ENCODE peak calls at places on chromosomes 6 and 20, in seven cellular contexts. S is H1, W is IMR-90, Q is PC-3, F is MM.1S, Y is neural progenitor cell, R is GM23248. D is an unnamed sample.
A peak's percentile ranks its signal among the peaks of the same experiment; 100 is the strongest.

GRCh38 chr6:119181046-119181445 is 102.6 kb upstream of the FAM184A start:
- DNase-seq in Y (no peak), R (no peak), S (no peak), Q (no peak), W (no peak), F (no peak), D (no peak)

GRCh38 chr6:157885211-157885788 is 62.3 kb downstream of the SNX9 start:
- DNase-seq in S (no peak), W (no peak), F (no peak), R (no peak), Q (no peak), Y (no peak), D (no peak)

GRCh38 chr20:29314294-29314693 is 1943.2 kb upstream of the DEFB115 start:
- DNase-seq in F (no peak), R (no peak), W (no peak), Y (no peak), S (no peak), Q (no peak), D (no peak)

GRCh38 chr20:36754656-36755222 is 8.8 kb upstream of the NDRG3 start:
- DNase-seq in F (peak; percentile 59), R (peak; percentile 82), Y (peak; percentile 81), Q (peak; percentile 79), S (no peak), W (peak; percentile 88), D (no peak)

GRCh38 chr6:10465633-10466499 is 51.0 kb upstream of the TFAP2A start:
- DNase-seq in Y (peak; percentile 84), S (no peak), Q (peak; percentile 75), W (peak; percentile 28), R (peak; percentile 57), F (peak; percentile 53), D (no peak)

GRCh38 chr6:136113736-136114173 is 136.4 kb downstream of the MTFR2 start:
- DNase-seq in R (peak; percentile 93), Y (peak; percentile 77), S (no peak), F (no peak), Q (peak; percentile 25), W (peak; percentile 93), D (peak; percentile 65)

GRCh38 chr6:958531-958930 is 265.6 kb upstream of the EXOC2 start:
- DNase-seq in Y (no peak), W (peak; percentile 89), R (peak; percentile 90), F (no peak), S (no peak), Q (peak; percentile 27), D (no peak)

GRCh38 chr6:116556065-116556464 is 2.5 kb downstream of the CALHM4 start:
- DNase-seq in F (no peak), S (no peak), Q (peak; percentile 15), W (peak; percentile 83), Y (no peak), R (peak; percentile 83), D (no peak)

GRCh38 chr6:8082954-8083858 is 19.0 kb upstream of the BLOC1S5 start:
- DNase-seq in F (no peak), R (peak; percentile 96), W (peak; percentile 96), S (no peak), Q (peak; percentile 94), Y (no peak), D (no peak)

GRCh38 chr6:107315116-107315515 is 144.2 kb downstream of the PDSS2 start:
- DNase-seq in W (no peak), S (no peak), R (no peak), Y (no peak), F (no peak), Q (no peak), D (no peak)
- H3K9ac ChIP-seq in W (no peak overlapping the region), S (no peak overlapping the region), R (no peak overlapping the region), Y (no peak overlapping the region), F (no peak overlapping the region), Q (no peak overlapping the region), D (no peak overlapping the region)

GRCh38 chr6:144265061-144265357 is 20.1 kb upstream of the UTRN start:
- DNase-seq in Q (no peak), S (no peak), R (peak; percentile 5), Y (no peak), W (peak; percentile 35), F (no peak), D (no peak)
- H3K27ac ChIP-seq in Q (peak overlapping the region; percentile 85), S (no peak overlapping the region), R (peak overlapping the region; percentile 88), Y (peak overlapping the region; percentile 92), W (peak overlapping the region; percentile 87), F (no peak overlapping the region), D (no peak overlapping the region)

DNA sequence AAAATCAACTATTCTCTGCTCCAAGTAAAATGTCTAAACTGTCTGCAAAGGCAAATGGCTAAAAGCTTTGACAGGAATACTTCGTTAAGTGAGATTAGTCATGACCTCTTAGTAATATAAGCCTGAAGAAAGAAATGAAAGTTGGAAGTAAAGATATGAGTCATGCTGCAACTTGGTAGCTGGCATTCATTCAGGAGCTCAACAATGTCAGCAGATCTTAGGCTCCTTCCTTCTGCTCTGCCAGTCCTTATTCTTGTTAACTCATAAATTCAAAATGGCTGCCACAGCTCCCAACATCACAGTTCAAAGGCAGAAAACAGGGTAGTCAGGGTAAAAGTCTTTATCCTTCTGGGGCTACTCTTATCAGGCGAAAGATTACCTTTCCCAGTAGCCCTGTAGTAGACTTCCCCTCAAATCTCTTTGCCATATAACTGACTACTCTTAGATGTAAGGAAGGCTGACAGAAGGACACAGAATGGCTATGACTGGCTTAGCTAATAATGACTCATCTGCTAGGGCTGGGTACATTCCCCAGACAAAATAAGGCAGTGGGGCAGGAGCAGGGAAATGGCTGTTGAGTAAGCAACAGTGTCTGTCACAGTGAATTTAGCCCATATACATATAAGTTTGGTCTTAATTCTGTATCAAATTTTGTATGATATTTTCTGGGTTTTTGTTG is 24.4 kb upstream of the C6orf62 start:
- DNase-seq in F (no peak), Y (no peak), Q (peak; percentile 93), S (no peak), R (peak; percentile 98), W (peak; percentile 98), D (no peak)
- H3K9ac ChIP-seq in F (no peak overlapping the region), Y (no peak overlapping the region), Q (peak overlapping the region; percentile 71), S (no peak overlapping the region), R (peak overlapping the region; percentile 84), W (peak overlapping the region; percentile 63), D (no peak overlapping the region)

GRCh38 chr6:3517350-3517749 is 60.5 kb upstream of the SLC22A23 start:
- DNase-seq in Q (peak; percentile 80), W (peak; percentile 95), Y (no peak), F (no peak), R (peak; percentile 94), S (no peak), D (no peak)
- H3K27ac ChIP-seq in Q (peak overlapping the region; percentile 73), W (peak overlapping the region; percentile 58), Y (no peak overlapping the region), F (no peak overlapping the region), R (peak overlapping the region; percentile 79), S (no peak overlapping the region), D (no peak overlapping the region)

GRCh38 chr6:144647971-144648651 is 363.0 kb downstream of the UTRN start:
- DNase-seq in W (no peak), Y (no peak), Q (no peak), R (no peak), F (no peak), S (no peak), D (no peak)
- H3K9ac ChIP-seq in W (no peak overlapping the region), Y (no peak overlapping the region), Q (no peak overlapping the region), R (no peak overlapping the region), F (no peak overlapping the region), S (no peak overlapping the region), D (no peak overlapping the region)

GRCh38 chr6:63804381-63804956 is 168.9 kb downstream of the PHF3 start:
- DNase-seq in R (peak; percentile 92), S (no peak), Q (peak; percentile 88), W (peak; percentile 95), Y (no peak), F (no peak), D (no peak)

GRCh38 chr6:63807056-63807455 is 171.5 kb downstream of the PHF3 start:
- DNase-seq in Q (no peak), Y (no peak), R (no peak), F (no peak), S (no peak), W (no peak), D (no peak)

GRCh38 chr6:63806573-63806913 is 170.9 kb downstream of the PHF3 start:
- DNase-seq in S (no peak), F (no peak), W (no peak), Y (no peak), Q (no peak), R (no peak), D (no peak)

GRCh38 chr6:63805345-63805744 is 169.7 kb downstream of the PHF3 start:
- DNase-seq in W (no peak), R (no peak), F (no peak), Q (no peak), Y (no peak), S (no peak), D (no peak)

GRCh38 chr6:63805808-63806572 is 170.4 kb downstream of the PHF3 start:
- DNase-seq in R (peak; percentile 88), W (peak; percentile 95), F (no peak), Y (peak; percentile 8), Q (peak; percentile 92), S (no peak), D (no peak)
- H3K27ac ChIP-seq in R (peak overlapping the region; percentile 90), W (peak overlapping the region; percentile 85), F (no peak overlapping the region), Y (peak overlapping the region; percentile 44), Q (peak overlapping the region; percentile 100), S (no peak overlapping the region), D (peak overlapping the region; percentile 1)

D was measured in kidney.